ENCODE peak calls at places on chromosomes 7 and 10, in nine cellular contexts. G is neural progenitor cell, B is PC-3, A is GM23338, R is H9, P is fibroblast of lung, W is HCT116, U is osteoblast, H is MM.1S. O is an unnamed sample.
A peak's percentile ranks its signal among the peaks of the same experiment; 100 is the strongest.

GRCh38 chr7:158407581-158408331 is 179.9 kb downstream of the PTPRN2 start:
- DNase-seq in G (peak; percentile 74), B (peak; percentile 71), A (peak; percentile 66), R (no peak), P (peak; percentile 17), W (peak; percentile 48), U (no peak), H (no peak), O (no peak)

GRCh38 chr7:134587736-134588135 is 38.8 kb downstream of the AKR1B15 start:
- DNase-seq in G (no peak), B (no peak), A (no peak), R (no peak), P (no peak), W (no peak), U (no peak), H (no peak), O (no peak)

GRCh38 chr10:93752761-93753160 is 5.0 kb upstream of the LGI1 start:
- DNase-seq in G (peak; percentile 38), B (peak; percentile 74), A (no peak), R (no peak), P (peak; percentile 57), W (peak; percentile 49), U (peak; percentile 73), H (no peak), O (peak; percentile 34)

GRCh38 chr7:100520138-100520537 is 18.9 kb upstream of the AGFG2 start:
- DNase-seq in G (no peak), B (no peak), A (no peak), R (no peak), P (no peak), W (no peak), U (peak; percentile 21), H (no peak), O (no peak)

GRCh38 chr10:114053946-114054345 is 10.3 kb downstream of the ADRB1 start:
- DNase-seq in G (no peak), B (no peak), A (no peak), R (no peak), P (no peak), W (no peak), U (no peak), H (no peak), O (no peak)

GRCh38 chr7:27121656-27122055 is 8.9 kb downstream of the HOXA4 start:
- DNase-seq in G (no peak), B (no peak), A (no peak), R (no peak), P (peak; percentile 32), W (no peak), U (no peak), H (no peak), O (peak; percentile 23)

GRCh38 chr10:77315511-77316129 is 322.0 kb downstream of the KCNMA1 start:
- DNase-seq in G (no peak), B (no peak), A (no peak), R (no peak), P (no peak), W (no peak), U (no peak), H (no peak), O (no peak)

GRCh38 chr10:73850205-73850604 is 24.1 kb downstream of the CAMK2G start:
- DNase-seq in G (no peak), B (no peak), A (no peak), R (no peak), P (no peak), W (no peak), U (no peak), H (no peak), O (no peak)

GRCh38 chr7:130298927-130299326 is 6.0 kb downstream of the CPA4 start:
- DNase-seq in G (no peak), B (no peak), A (no peak), R (no peak), P (no peak), W (no peak), U (no peak), H (no peak), O (no peak)

GRCh38 chr7:36625247-36625646 is 99.0 kb downstream of the AOAH start:
- DNase-seq in G (no peak), B (no peak), A (no peak), R (no peak), P (peak; percentile 9), W (no peak), U (no peak), H (no peak), O (no peak)

GRCh38 chr10:89278034-89278535 is 23.8 kb upstream of the IFIT2 start:
- DNase-seq in G (no peak), B (peak; percentile 98), A (no peak), R (no peak), P (peak; percentile 97), W (peak; percentile 67), U (no peak), H (no peak), O (peak; percentile 98)

DNA sequence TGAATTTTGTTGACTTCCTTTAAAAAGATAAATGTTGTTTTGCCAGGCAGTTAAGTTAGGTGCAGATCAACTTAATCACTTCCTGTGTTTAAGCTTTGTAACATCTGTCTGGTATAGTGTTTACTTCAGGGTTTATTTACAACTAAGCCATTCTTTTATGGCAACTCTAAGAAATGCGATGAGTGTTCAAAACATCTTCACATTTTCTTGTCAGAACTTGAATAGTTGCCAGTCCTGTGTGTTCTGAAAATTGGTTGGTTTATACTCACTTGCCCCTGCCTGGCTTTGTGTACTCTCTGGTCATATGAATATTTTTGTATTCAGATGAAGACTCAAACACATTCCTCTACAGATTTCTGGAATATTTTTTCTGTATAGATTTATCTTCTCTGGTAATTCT is 327.2 kb downstream of the MDFIC start:
- DNase-seq in G (no peak), B (peak; percentile 25), A (no peak), R (no peak), P (no peak), W (no peak), U (no peak), H (no peak), O (peak; percentile 53)
- H2AFZ ChIP-seq in G (no peak overlapping the region), B (no peak overlapping the region), A (no peak overlapping the region), R (no peak overlapping the region), P (no peak overlapping the region), W (peak overlapping the region; percentile 29), U (peak overlapping the region; percentile 21), H (no peak overlapping the region), O (no peak overlapping the region)

GRCh38 chr7:102425639-102426267 is 7.6 kb upstream of the ORAI2 start:
- DNase-seq in G (no peak), B (no peak), A (no peak), R (peak; percentile 54), P (no peak), W (no peak), U (no peak), H (peak; percentile 97), O (no peak)

GRCh38 chr7:102424129-102424551 is 9.2 kb upstream of the ORAI2 start:
- DNase-seq in G (no peak), B (no peak), A (peak; percentile 48), R (peak; percentile 47), P (no peak), W (no peak), U (no peak), H (peak; percentile 62), O (no peak)

GRCh38 chr7:102421706-102422105 is 11.7 kb upstream of the ORAI2 start:
- DNase-seq in G (no peak), B (no peak), A (no peak), R (no peak), P (no peak), W (no peak), U (no peak), H (no peak), O (no peak)

GRCh38 chr7:102426268-102427031 is 6.9 kb upstream of the ORAI2 start:
- DNase-seq in G (no peak), B (no peak), A (no peak), R (no peak), P (no peak), W (no peak), U (no peak), H (peak; percentile 95), O (no peak)

DNA sequence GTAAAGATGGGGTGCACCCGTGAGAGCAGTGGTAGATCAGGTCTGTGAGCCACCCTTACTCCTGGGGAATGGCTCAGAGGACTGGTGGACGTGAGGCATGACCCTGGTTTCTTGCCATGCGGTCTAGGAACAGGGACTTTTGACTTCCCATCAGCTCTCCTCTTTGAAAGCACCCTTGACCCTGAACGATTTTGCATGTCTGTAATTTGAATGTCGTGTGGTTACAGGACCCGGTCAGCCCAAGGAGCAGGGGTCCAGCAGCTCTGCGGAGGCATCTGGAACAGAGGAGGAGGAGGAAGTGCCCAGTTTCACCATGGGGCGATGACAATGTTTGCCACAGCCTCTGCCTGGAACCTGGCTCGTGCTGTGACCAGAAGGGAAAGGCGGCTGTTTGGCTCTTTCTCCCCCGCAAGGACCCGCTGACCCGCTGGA is 8.6 kb upstream of the ORAI2 start:
- DNase-seq in G (no peak), B (no peak), A (no peak), R (no peak), P (no peak), W (no peak), U (no peak), H (peak; percentile 38), O (no peak)
- H2AFZ ChIP-seq in G (no peak overlapping the region), B (no peak overlapping the region), A (no peak overlapping the region), R (no peak overlapping the region), P (no peak overlapping the region), W (no peak overlapping the region), U (no peak overlapping the region), H (no peak overlapping the region), O (no peak overlapping the region)

DNA sequence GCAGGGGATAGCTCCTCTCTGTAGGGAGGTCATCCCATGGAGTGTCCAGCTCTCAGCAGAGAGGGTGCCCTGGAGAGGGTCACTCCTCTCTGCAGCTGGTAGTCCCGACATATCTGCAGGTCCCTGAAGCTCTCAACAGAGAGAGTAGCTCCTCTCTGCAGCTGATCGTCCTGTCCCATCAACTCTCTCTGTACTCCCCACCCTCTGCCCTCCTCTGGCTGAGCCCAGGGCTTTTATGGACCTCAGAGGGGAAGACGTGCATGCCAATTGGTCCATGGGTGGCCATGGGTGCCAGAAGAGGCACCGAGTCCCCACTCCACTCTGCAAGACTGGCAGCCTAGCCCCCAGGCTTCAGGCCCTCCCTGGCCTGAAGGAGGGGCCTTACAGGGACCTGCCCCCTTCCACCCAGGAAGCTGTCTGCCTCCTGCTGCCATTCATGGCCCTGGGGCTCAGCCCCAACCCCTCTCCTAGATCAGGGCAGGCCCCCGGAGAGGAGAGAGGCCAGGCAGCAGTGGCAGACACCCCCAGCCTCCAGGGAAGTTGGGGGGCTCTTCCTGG is 9.0 kb upstream of the BLVRA start:
- DNase-seq in G (no peak), B (no peak), A (no peak), R (no peak), P (no peak), W (no peak), U (no peak), H (no peak), O (no peak)
- H2AFZ ChIP-seq in G (peak overlapping the region; percentile 90), B (no peak overlapping the region), A (no peak overlapping the region), R (no peak overlapping the region), P (no peak overlapping the region), W (no peak overlapping the region), U (no peak overlapping the region), H (no peak overlapping the region), O (no peak overlapping the region)

DNA sequence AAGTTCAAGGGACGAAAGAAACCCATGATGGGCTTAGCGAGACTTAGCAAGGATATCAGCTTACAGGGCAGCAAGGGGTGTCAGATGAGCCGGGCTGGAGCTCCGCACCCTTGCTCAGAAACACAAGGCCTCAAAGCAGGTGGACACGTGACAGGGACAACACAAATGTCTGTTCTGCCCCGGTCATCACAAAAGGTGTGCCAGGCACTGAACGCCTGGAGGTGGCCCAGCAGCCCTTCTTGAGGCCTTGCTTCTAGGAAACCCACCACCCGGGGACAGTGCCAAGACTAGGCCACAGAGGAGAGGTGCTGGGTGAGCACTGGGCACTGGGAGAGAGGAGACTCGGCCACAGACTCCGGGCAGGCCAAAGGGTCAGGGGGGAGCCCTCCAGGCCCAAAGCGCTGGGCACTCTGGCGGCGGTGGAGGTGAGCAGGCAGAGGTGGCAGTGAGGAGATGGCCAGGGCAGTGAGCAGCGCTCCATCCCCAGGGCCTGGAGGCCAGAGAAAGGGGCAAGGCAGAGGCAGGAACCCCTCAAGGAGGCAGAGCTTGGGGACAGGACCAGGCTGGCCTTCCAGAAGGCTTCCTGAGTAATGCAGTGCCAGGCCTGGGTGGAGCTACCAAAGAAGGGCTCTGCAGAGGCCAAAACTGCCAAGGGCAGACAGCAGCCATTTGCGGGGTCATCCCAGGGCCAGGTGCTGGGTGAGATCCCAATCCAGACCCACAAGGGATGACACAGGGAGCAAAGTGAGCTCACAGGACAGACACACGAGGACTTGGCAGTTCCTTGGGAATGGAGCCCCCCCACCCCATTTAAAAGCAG is 22.7 kb downstream of the EBF3 start:
- DNase-seq in G (no peak), B (no peak), A (no peak), R (no peak), P (no peak), W (no peak), U (peak; percentile 61), H (no peak), O (no peak)
- H2AFZ ChIP-seq in G (no peak overlapping the region), B (no peak overlapping the region), A (no peak overlapping the region), R (no peak overlapping the region), P (no peak overlapping the region), W (no peak overlapping the region), U (no peak overlapping the region), H (no peak overlapping the region), O (no peak overlapping the region)

O was measured in IMR-90.